ENCODE peak calls at places on chromosomes 3 and 15, in nine cellular contexts. O is WTC11, P is A673, F is upper lobe of right lung, T is AG09319, R is PC-9, I is heart left ventricle, H is adrenal gland, U is endodermal cell. W is an unnamed sample.
A peak's percentile ranks its signal among the peaks of the same experiment; 100 is the strongest.

GRCh38 chr3:42080452-42080872 is 10.7 kb upstream of the TRAK1 start:
- DNase-seq in O (no peak), P (peak; percentile 18), F (no peak), T (no peak), R (peak; percentile 86), I (no peak), H (peak; percentile 47), U (peak; percentile 70), W (no peak)

GRCh38 chr15:43511012-43511885 is 6.2 kb upstream of the MAP1A start:
- DNase-seq in O (peak; percentile 43), P (peak; percentile 50), F (no peak), T (no peak), R (peak; percentile 24), I (no peak), H (peak; percentile 36), U (peak; percentile 80), W (peak; percentile 27)

GRCh38 chr3:24052446-24052845 is 107.4 kb downstream of the NR1D2 start:
- DNase-seq in O (no peak), P (no peak), F (no peak), T (no peak), R (no peak), I (no peak), H (no peak), U (no peak), W (no peak)

GRCh38 chr3:99458013-99458412 is 180.4 kb upstream of the COL8A1 start:
- DNase-seq in O (no peak), P (no peak), F (no peak), T (no peak), R (no peak), I (no peak), H (no peak), U (no peak), W (no peak)

GRCh38 chr3:2536575-2536974 is 437.9 kb downstream of the CNTN4 start:
- DNase-seq in O (no peak), P (no peak), F (no peak), T (no peak), R (no peak), I (no peak), H (no peak), U (no peak), W (no peak)

GRCh38 chr3:44722103-44722401 is 7.4 kb upstream of the ZNF501 start:
- DNase-seq in O (no peak), P (no peak), F (no peak), T (no peak), R (no peak), I (no peak), H (no peak), U (no peak), W (no peak)

GRCh38 chr3:33377931-33378330 is 62.3 kb downstream of the UBP1 start:
- DNase-seq in O (no peak), P (no peak), F (no peak), T (no peak), R (no peak), I (no peak), H (no peak), U (no peak), W (no peak)

GRCh38 chr3:124296416-124296815 is 304.5 kb upstream of the ROPN1 start:
- DNase-seq in O (no peak), P (no peak), F (no peak), T (no peak), R (no peak), I (no peak), H (no peak), U (no peak), W (no peak)

GRCh38 chr15:56883088-56883487 is 35.4 kb upstream of the TCF12 start:
- DNase-seq in O (no peak), P (no peak), F (no peak), T (no peak), R (no peak), I (no peak), H (no peak), U (no peak), W (no peak)

GRCh38 chr15:56887782-56888127 is 30.7 kb upstream of the TCF12 start:
- DNase-seq in O (no peak), P (no peak), F (no peak), T (no peak), R (no peak), I (no peak), H (no peak), U (no peak), W (no peak)

GRCh38 chr15:56886450-56886856 is 32.0 kb upstream of the TCF12 start:
- DNase-seq in O (no peak), P (no peak), F (no peak), T (no peak), R (no peak), I (no peak), H (no peak), U (no peak), W (no peak)

GRCh38 chr15:56890038-56890437 is 28.4 kb upstream of the TCF12 start:
- DNase-seq in O (no peak), P (no peak), F (no peak), T (no peak), R (no peak), I (no peak), H (no peak), U (no peak), W (no peak)

DNA sequence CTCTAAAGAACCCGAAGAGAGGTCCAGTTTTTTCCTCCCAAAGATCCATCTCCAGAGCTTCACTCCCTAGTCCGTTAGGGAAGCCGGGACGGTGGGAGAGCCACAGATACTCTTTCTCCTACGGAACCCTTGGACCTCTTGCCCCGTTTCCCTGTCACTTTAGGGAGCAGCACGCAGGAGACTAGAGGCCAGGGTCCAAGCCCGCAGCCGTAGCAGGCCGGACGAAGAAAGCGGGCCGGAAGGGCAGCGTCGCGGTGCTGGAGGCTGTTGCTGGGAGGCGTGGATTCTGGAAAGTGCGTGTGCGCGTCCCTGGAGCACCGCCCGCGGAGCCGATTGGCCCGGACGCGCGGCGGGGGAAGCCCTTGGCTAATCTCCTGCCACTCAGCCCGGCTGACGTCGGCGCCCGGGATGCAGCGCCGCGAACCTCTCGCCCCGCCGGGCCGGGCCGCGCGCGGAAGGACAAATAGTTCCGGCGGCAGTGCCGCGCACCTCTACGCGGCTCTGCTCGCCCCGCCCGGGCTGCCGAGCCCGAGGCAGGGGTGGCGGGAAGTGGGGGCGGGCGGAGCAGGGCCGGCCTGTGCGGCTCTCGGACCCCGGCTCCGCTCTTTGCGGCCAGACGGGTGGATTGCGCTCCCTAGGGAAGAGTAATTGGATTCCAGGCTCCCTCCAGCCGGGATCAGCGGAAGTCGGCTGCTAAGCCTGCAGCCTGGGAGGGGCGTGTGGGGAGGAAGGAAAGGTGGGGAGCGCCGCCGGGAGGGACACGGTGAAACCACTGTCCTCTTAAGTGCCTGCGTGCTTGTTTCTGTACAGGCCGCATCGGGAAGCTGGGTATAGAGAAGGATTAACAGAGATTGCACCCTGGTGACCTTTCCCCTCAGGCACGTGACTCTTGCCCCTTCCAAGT is 31.3 kb upstream of the TCF12 start:
- DNase-seq in O (peak; percentile 89), P (peak; percentile 95), F (peak; percentile 98), T (peak; percentile 95), R (peak; percentile 92), I (peak; percentile 96), H (peak; percentile 95), U (peak; percentile 95), W (peak; percentile 96)
- TF ChIP-seq CTCF in O (no peak), P (no peak), F (no peak), T (peak; percentile 16), R (no peak), I (no peak), H (peak; percentile 20), U (no peak), W (no peak)

DNA sequence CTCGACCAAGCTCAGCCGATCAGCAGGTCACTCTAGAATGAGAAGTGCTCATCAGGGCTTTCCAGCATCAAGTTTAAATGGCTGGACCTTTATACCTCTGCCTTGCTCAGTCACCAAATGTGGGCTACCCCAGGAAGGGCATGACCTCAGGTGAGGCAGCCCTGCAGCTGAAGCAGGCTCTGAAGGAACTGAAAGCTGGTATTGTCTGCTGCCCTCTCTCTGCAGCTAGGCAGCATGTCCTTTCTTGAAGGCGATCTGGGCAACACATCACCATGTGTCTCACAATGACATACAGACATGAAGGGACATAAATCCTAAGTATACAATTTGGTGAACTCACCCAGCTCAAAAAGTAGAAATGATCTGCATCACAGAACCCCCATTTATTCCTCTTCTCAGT is 38.7 kb upstream of the ARID3B start:
- DNase-seq in O (no peak), P (no peak), F (no peak), T (no peak), R (no peak), I (no peak), H (no peak), U (peak; percentile 44), W (no peak)
- TF ChIP-seq CTCF in O (no peak), P (no peak), F (no peak), T (no peak), R (no peak), I (no peak), H (no peak), U (peak; percentile 49), W (no peak)

GRCh38 chr15:67276666-67277065 is 22.1 kb downstream of the IQCH start:
- DNase-seq in O (no peak), P (no peak), F (no peak), T (no peak), R (no peak), I (no peak), H (no peak), U (no peak), W (no peak)

GRCh38 chr15:67274236-67274635 is 19.6 kb downstream of the IQCH start:
- DNase-seq in O (no peak), P (no peak), F (no peak), T (no peak), R (no peak), I (no peak), H (no peak), U (no peak), W (no peak)

GRCh38 chr15:67281714-67282113 is 27.1 kb downstream of the IQCH start:
- DNase-seq in O (no peak), P (no peak), F (no peak), T (no peak), R (no peak), I (no peak), H (no peak), U (no peak), W (no peak)

DNA sequence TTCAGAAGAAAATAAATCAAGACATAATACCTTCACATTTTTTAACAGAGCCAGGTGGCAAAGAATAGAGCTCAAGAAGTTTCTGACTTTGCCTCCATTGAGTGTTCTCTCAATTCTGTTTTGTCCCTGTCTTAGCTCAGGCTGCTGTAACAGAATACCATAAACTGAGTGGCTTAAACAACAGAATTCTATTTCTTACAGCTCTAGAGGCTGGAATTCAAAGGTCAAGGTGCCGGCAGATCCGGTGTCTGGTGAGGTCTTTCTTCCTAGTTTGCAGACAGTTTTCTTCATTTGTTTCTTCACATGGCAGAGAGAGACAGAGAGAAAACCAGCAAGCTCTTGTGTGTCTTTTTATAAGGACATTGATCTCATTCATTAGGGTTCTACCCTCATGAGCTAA is 25.6 kb downstream of the IQCH start:
- DNase-seq in O (no peak), P (no peak), F (no peak), T (no peak), R (no peak), I (no peak), H (no peak), U (no peak), W (no peak)
- TF ChIP-seq CTCF in O (no peak), P (no peak), F (no peak), T (no peak), R (no peak), I (no peak), H (no peak), U (no peak), W (no peak)

DNA sequence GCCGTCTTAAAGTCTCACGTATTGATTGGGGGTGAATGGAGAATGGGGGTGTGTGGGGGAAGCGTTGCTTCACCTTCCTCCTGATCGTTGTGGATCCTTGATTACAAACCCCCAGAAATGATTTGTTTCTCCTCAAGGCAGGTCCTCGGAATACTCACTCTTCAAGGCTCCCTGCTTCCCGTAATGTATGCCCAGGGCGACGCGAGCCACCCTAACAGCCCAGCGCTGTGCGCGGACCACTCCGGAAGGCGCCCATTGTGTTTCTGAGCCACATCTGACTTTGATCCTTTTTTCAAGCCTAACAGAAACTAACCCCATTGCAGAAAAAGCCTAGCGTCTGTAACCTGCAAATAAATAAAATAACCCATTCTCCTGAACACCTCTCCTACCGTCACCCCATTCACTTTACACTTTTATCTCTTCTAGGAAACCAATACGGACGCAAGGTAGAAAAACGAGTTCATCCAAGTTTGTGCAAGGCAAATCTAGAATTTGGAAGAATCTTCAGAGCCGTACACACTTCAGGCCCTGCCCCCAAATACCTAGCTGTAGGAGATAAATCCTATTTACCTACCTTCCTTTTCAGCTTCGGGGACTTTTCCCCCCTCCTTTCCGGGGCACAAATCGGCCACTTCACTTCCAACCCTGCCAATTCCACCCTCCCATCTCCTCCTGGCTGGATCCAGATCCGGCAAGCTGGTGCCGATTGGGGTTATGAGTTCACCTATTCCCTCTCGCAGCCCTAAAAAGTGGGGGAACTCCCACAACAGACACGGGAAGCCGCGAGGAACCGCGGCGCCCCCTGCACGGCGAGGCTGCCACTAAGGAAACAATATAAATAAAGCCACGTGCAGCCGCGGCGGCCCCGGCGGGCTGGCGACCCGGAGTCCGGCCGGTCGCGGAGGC is 1.1 kb downstream of the PRTG start:
- DNase-seq in O (peak; percentile 49), P (peak; percentile 50), F (peak; percentile 67), T (no peak), R (peak; percentile 7), I (peak; percentile 23), H (peak; percentile 31), U (peak; percentile 78), W (no peak)
- TF ChIP-seq CTCF in O (no peak), P (peak; percentile 13), F (no peak), T (no peak), R (no peak), I (no peak), H (no peak), U (no peak), W (no peak)